ENCODE peak calls at places on chromosomes 13 and 19, in four cellular contexts. G, W, K and Y are unnamed samples.

GRCh38 chr13:32045963-32046785 is 14.6 kb downstream of the FRY start:
- DNase-seq in K (no peak), G (no peak), W (no peak), Y (no peak)

GRCh38 chr13:27965740-27966640 is 3.1 kb downstream of the CDX2 start:
- DNase-seq in K (no peak), W (no peak), G (no peak), Y (no peak)

GRCh38 chr19:7099597-7099921 is 30.1 kb downstream of the ZNF557 start:
- DNase-seq in W (no peak), K (no peak), G (no peak), Y (no peak)

GRCh38 chr13:39051157-39051556 is 12.9 kb downstream of the NHLRC3 start:
- DNase-seq in W (no peak), K (no peak), G (no peak), Y (peak; percentile 8)

GRCh38 chr13:45851171-45851889 is at the start of gene SIAH3:
- DNase-seq in K (peak; percentile 64), G (no peak), W (no peak), Y (no peak)

GRCh38 chr19:17866312-17867012 is 5.3 kb upstream of the SLC5A5 start:
- DNase-seq in G (no peak), K (no peak), W (no peak), Y (no peak)

GRCh38 chr19:45640849-45641273 is 1.7 kb upstream of the EML2 start:
- DNase-seq in K (no peak), W (peak; percentile 68), G (no peak), Y (no peak)

GRCh38 chr13:36362914-36363313 is 16.7 kb upstream of the SPART start:
- DNase-seq in G (no peak), K (no peak), W (no peak), Y (no peak)

GRCh38 chr13:99416411-99417121 is 84.7 kb upstream of the TM9SF2 start:
- DNase-seq in K (peak; percentile 31), G (peak; percentile 27), W (no peak), Y (no peak)

GRCh38 chr13:94020833-94021232 is 458.6 kb downstream of the DCT start:
- DNase-seq in K (no peak), G (no peak), W (no peak), Y (no peak)

GRCh38 chr19:5591476-5591875 is 23.7 kb upstream of the TINCR start:
- DNase-seq in G (no peak), K (no peak), W (no peak), Y (no peak)

GRCh38 chr13:21625366-21625765 is 21.4 kb upstream of the MICU2 start:
- DNase-seq in K (no peak), W (no peak), G (no peak), Y (no peak)

GRCh38 chr13:113793718-113794085 is 34.7 kb downstream of the TMEM255B start:
- DNase-seq in W (peak; percentile 46), K (no peak), G (peak; percentile 39), Y (no peak)

GRCh38 chr19:19021115-19021514 is 12.2 kb downstream of the SUGP2 start:
- DNase-seq in W (no peak), K (no peak), G (no peak), Y (no peak)

GRCh38 chr13:74570834-74571233 is 436.6 kb upstream of the KLF12 start:
- DNase-seq in W (no peak), K (no peak), G (no peak), Y (peak; percentile 23)

GRCh38 chr19:1461862-1462261 is 11.9 kb downstream of the APC2 start:
- DNase-seq in W (no peak), K (no peak), G (no peak), Y (no peak)

GRCh38 chr19:3670796-3671679 is 29.2 kb downstream of the PIP5K1C start:
- DNase-seq in K (peak; percentile 70), W (peak; percentile 88), G (no peak), Y (no peak)

GRCh38 chr19:33418461-33418860 is 45.0 kb downstream of the CEBPG start:
- DNase-seq in G (no peak), K (no peak), W (no peak), Y (no peak)

GRCh38 chr13:98664047-98664446 is 87.1 kb upstream of the STK24 start:
- DNase-seq in W (no peak), G (no peak), K (no peak), Y (peak; percentile 33)

GRCh38 chr13:34458756-34459462 is 483.2 kb upstream of the NBEA start:
- DNase-seq in W (no peak), K (peak; percentile 44), G (no peak), Y (no peak)